ENCODE peak calls at places on chromosomes 13 and 19, in four cellular contexts. C is cardiac muscle cell, O is uterus, M is IMR-90. L is an unnamed sample.

GRCh38 chr19:46748325-46749109 is 2.3 kb upstream of the STRN4 start:
- DNase-seq in C (peak; percentile 78), O (no peak), M (peak; percentile 56), L (no peak)

GRCh38 chr19:3095375-3096191 is 1.4 kb downstream of the GNA11 start:
- DNase-seq in C (peak; percentile 60), O (no peak), M (no peak), L (no peak)

GRCh38 chr19:35226748-35227147 is 1.8 kb downstream of the FAM187B start:
- DNase-seq in C (no peak), O (no peak), M (no peak), L (no peak)

GRCh38 chr19:49473868-49474544 is at the start of gene FLT3LG:
- DNase-seq in C (peak; percentile 60), O (peak; percentile 80), M (peak; percentile 69), L (peak; percentile 44)

GRCh38 chr19:38210458-38210987 is 13.5 kb downstream of the DPF1 start:
- DNase-seq in C (peak; percentile 67), O (peak; percentile 77), M (peak; percentile 28), L (no peak)

GRCh38 chr13:113887700-113888201 is 23.9 kb upstream of the GAS6 start:
- DNase-seq in C (no peak), O (no peak), M (no peak), L (no peak)

GRCh38 chr13:41694902-41695301 is 237.6 kb downstream of the RGCC start:
- DNase-seq in C (peak; percentile 61), O (peak; percentile 62), M (peak; percentile 95), L (peak; percentile 91)

GRCh38 chr13:89571676-89572075 is 1775.8 kb upstream of the MIR17HG start:
- DNase-seq in C (no peak), O (no peak), M (no peak), L (no peak)

GRCh38 chr13:85236431-85236830 is 562.8 kb downstream of the SLITRK6 start:
- DNase-seq in C (no peak), O (no peak), M (peak; percentile 54), L (no peak)

GRCh38 chr19:892243-892996 is 567 bp downstream of the MED16 start:
- DNase-seq in C (no peak), O (no peak), M (no peak), L (no peak)

GRCh38 chr13:70330697-70331361 is 222.6 kb upstream of the KLHL1 start:
- DNase-seq in C (no peak), O (no peak), M (no peak), L (no peak)

GRCh38 chr13:63864171-63864902 is 2448.7 kb upstream of the PCDH20 start:
- DNase-seq in C (no peak), O (no peak), M (peak; percentile 58), L (no peak)

GRCh38 chr19:38661166-38661565 is 13.7 kb downstream of the ACTN4 start:
- DNase-seq in C (no peak), O (no peak), M (no peak), L (no peak)

GRCh38 chr13:20369886-20370361 is 137.8 kb upstream of the GJB6 start:
- DNase-seq in C (no peak), O (no peak), M (no peak), L (no peak)

GRCh38 chr13:83450586-83450985 is 431.7 kb downstream of the SLITRK1 start:
- DNase-seq in C (no peak), O (no peak), M (no peak), L (no peak)

GRCh38 chr13:47480121-47480520 is 521.0 kb downstream of the SUCLA2 start:
- DNase-seq in C (no peak), O (no peak), M (peak; percentile 96), L (no peak)

GRCh38 chr19:3098515-3099346 is 4.6 kb downstream of the GNA11 start:
- DNase-seq in C (no peak), O (peak; percentile 48), M (peak; percentile 23), L (no peak)

GRCh38 chr19:18723871-18724377 is 40.4 kb downstream of the CRTC1 start:
- DNase-seq in C (no peak), O (no peak), M (no peak), L (no peak)

GRCh38 chr13:33610471-33611015 is 207.4 kb upstream of the RFC3 start:
- DNase-seq in C (no peak), O (no peak), M (no peak), L (peak; percentile 14)

GRCh38 chr13:105410602-105411001 is 1124.9 kb downstream of the EFNB2 start:
- DNase-seq in C (peak; percentile 46), O (peak; percentile 23), M (peak; percentile 12), L (no peak)

GRCh38 chr13:97986841-97987240 is 33.4 kb downstream of the IPO5 start:
- DNase-seq in C (no peak), O (no peak), M (no peak), L (no peak)
- H3K36me3 ChIP-seq in C (peaks cover 70% of the 10 kb centered on the region), O (no peaks in the 10 kb centered on the region), M (peaks cover 41% of the 10 kb centered on the region), L (peaks cover 65% of the 10 kb centered on the region)

GRCh38 chr19:56710437-56710836 is 38.9 kb upstream of the ZNF835 start:
- DNase-seq in C (no peak), O (no peak), M (no peak), L (no peak)
- H3K4me1 ChIP-seq in C (no peaks in the 10 kb centered on the region), O (no peaks in the 10 kb centered on the region), M (no peaks in the 10 kb centered on the region), L (no peaks in the 10 kb centered on the region)

GRCh38 chr13:112624602-112625430 is 36.9 kb upstream of the TUBGCP3 start:
- DNase-seq in C (no peak), O (no peak), M (no peak), L (no peak)

GRCh38 chr13:112626124-112626523 is 38.2 kb upstream of the TUBGCP3 start:
- DNase-seq in C (no peak), O (no peak), M (no peak), L (no peak)

GRCh38 chr13:112626761-112627160 is 38.8 kb upstream of the TUBGCP3 start:
- DNase-seq in C (no peak), O (no peak), M (no peak), L (no peak)

GRCh38 chr13:112627161-112627560 is 39.2 kb upstream of the TUBGCP3 start:
- DNase-seq in C (no peak), O (no peak), M (no peak), L (no peak)

GRCh38 chr13:112625698-112626097 is 37.7 kb upstream of the TUBGCP3 start:
- DNase-seq in C (no peak), O (no peak), M (no peak), L (no peak)
- H3K36me3 ChIP-seq in C (no peaks in the 10 kb centered on the region), O (no peaks in the 10 kb centered on the region), M (no peaks in the 10 kb centered on the region), L (no peaks in the 10 kb centered on the region)

GRCh38 chr13:28477709-28477973 is 17.3 kb downstream of the FLT1 start:
- DNase-seq in C (no peak), O (no peak), M (no peak), L (no peak)
- H3K4me1 ChIP-seq in C (peaks cover 32% of the 10 kb centered on the region), O (no peaks in the 10 kb centered on the region), M (peaks cover 14% of the 10 kb centered on the region), L (peaks cover 5% of the 10 kb centered on the region)

GRCh38 chr13:110432522-110432921 is 125.4 kb downstream of the COL4A2 start:
- DNase-seq in C (no peak), O (no peak), M (no peak), L (no peak)
- H3K36me3 ChIP-seq in C (peaks cover 29% of the 10 kb centered on the region), O (no peaks in the 10 kb centered on the region), M (peaks cover 68% of the 10 kb centered on the region), L (peaks cover 71% of the 10 kb centered on the region)

GRCh38 chr19:17515408-17516149 is 4.1 kb downstream of the PGLS start:
- DNase-seq in C (no peak), O (no peak), M (no peak), L (no peak)

GRCh38 chr19:17510220-17510993 is 1.0 kb upstream of the PGLS start:
- DNase-seq in C (no peak), O (no peak), M (no peak), L (no peak)

GRCh38 chr19:17511724-17512573 is 500 bp downstream of the PGLS start:
- DNase-seq in C (peak; percentile 88), O (peak; percentile 85), M (peak; percentile 75), L (peak; percentile 91)

GRCh38 chr19:17513801-17514200 is 2.4 kb downstream of the PGLS start:
- DNase-seq in C (no peak), O (no peak), M (no peak), L (no peak)

DNA sequence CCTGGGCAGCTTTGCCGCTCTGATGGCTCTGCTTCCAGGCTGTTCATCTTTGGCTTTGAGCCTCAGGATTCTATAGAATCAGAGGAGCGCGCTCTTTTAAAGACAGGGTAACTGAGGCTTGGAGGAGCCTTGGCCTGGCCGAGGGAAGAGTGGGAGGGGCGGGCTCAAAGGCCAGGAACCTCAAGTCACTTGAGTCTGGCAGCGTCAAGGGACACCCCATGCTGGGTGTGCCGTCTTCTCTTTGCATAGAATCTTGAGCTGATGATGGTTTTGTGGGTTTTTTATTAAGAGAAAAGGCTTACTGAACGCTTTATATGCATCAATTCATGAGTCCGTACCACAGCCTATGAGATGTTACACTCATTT is 1.1 kb downstream of the PGLS start:
- DNase-seq in C (no peak), O (no peak), M (no peak), L (no peak)
- H3K4me1 ChIP-seq in C (no peaks in the 10 kb centered on the region), O (no peaks in the 10 kb centered on the region), M (peaks cover 15% of the 10 kb centered on the region), L (peaks cover 5% of the 10 kb centered on the region)

GRCh38 chr19:33780251-33780650 is 16.4 kb upstream of the KCTD15 start:
- DNase-seq in C (no peak), O (no peak), M (no peak), L (no peak)

GRCh38 chr19:33779849-33780248 is 16.8 kb upstream of the KCTD15 start:
- DNase-seq in C (no peak), O (no peak), M (no peak), L (no peak)

GRCh38 chr19:33781996-33782395 is 14.7 kb upstream of the KCTD15 start:
- DNase-seq in C (no peak), O (no peak), M (peak; percentile 2), L (no peak)

GRCh38 chr19:33780746-33781145 is 15.9 kb upstream of the KCTD15 start:
- DNase-seq in C (no peak), O (no peak), M (no peak), L (no peak)

GRCh38 chr19:33781536-33781935 is 15.1 kb upstream of the KCTD15 start:
- DNase-seq in C (no peak), O (no peak), M (no peak), L (no peak)
- H3K36me3 ChIP-seq in C (no peaks in the 10 kb centered on the region), O (no peaks in the 10 kb centered on the region), M (no peaks in the 10 kb centered on the region), L (no peaks in the 10 kb centered on the region)

GRCh38 chr13:98539655-98540054 is 37.3 kb downstream of the STK24 start:
- DNase-seq in C (no peak), O (no peak), M (no peak), L (no peak)
- H3K4me1 ChIP-seq in C (peaks cover 45% of the 10 kb centered on the region), O (peaks cover 21% of the 10 kb centered on the region), M (peaks cover 28% of the 10 kb centered on the region), L (peaks cover 3% of the 10 kb centered on the region)

DNA sequence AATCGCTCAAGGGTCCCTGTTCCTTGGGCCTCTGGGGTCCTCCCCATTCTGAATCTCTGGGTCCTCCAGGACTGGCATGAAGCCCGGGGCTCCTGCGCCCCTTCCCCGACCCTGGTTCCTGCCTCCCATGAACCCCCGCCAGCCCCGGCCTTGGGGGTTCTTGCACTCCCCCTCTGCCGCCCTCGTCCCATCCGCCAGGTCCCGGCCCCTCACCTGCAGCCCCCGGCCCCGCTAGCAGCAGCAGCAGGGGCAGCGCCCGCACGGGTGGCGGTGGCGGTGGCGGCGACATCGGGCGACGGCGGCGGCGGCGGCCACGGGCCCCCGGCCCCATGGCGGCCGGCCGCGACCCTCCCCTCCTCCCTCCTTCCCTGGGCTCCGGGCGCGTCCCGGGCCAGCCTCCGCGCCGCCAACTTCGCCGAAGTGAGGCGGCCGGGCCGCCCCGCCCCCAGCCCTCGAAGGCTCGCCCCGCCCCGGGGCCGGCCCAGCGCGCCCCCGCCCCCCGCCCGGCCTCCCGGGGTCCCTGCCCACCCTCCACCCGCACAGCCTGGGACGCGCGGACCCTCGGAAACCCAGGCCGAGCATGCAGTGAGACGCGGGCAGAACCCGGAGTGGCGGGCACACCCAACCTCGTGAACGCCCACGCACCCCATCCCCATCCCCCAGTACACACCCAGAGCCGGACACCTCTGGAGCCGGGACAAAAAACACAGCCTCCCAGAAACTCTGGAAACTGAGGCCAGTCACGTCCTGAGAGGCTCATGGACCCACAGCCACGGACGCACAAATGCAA is at the start of gene NOTCH3:
- DNase-seq in C (peak; percentile 83), O (no peak), M (no peak), L (no peak)
- H3K36me3 ChIP-seq in C (no peaks in the 10 kb centered on the region), O (no peaks in the 10 kb centered on the region), M (peaks cover 5% of the 10 kb centered on the region), L (no peaks in the 10 kb centered on the region)